ENCODE peak calls at places on chromosomes 13 and 19, in six cellular contexts. One of them, this sample, is unnamed.

GRCh38 chr13:97257800-97258799 is 36.0 kb downstream of the MBNL2 start:
- DNase-seq in left ventricle myocardium inferior: peak
- DNase-seq in thoracic aorta: peak
- DNase-seq in lower leg skin: peak
- DNase-seq in adipocyte: peak
- DNase-seq in cardiac fibroblast: peak
- DNase-seq in this sample: peak

GRCh38 chr19:42010245-42011126 is 16.5 kb upstream of the ATP1A3 start:
- DNase-seq in left ventricle myocardium inferior: no peak
- DNase-seq in thoracic aorta: no peak
- DNase-seq in lower leg skin: no peak
- DNase-seq in adipocyte: peak
- DNase-seq in cardiac fibroblast: peak
- DNase-seq in this sample: no peak

GRCh38 chr13:65292488-65292901 is 1937.6 kb downstream of the PCDH9 start:
- DNase-seq in left ventricle myocardium inferior: no peak
- DNase-seq in thoracic aorta: no peak
- DNase-seq in lower leg skin: no peak
- DNase-seq in adipocyte: peak
- DNase-seq in cardiac fibroblast: peak
- DNase-seq in this sample: no peak

GRCh38 chr19:36847968-36848367 is 2.7 kb upstream of the ZNF345 start:
- DNase-seq in left ventricle myocardium inferior: no peak
- DNase-seq in thoracic aorta: no peak
- DNase-seq in lower leg skin: no peak
- DNase-seq in adipocyte: no peak
- DNase-seq in cardiac fibroblast: no peak
- DNase-seq in this sample: no peak

GRCh38 chr19:778910-779653 is 18.2 kb upstream of the PTBP1 start:
- DNase-seq in left ventricle myocardium inferior: no peak
- DNase-seq in thoracic aorta: no peak
- DNase-seq in lower leg skin: peak
- DNase-seq in adipocyte: peak
- DNase-seq in cardiac fibroblast: peak
- DNase-seq in this sample: no peak

GRCh38 chr13:85798999-85799646 is at the start of gene SLITRK6:
- DNase-seq in left ventricle myocardium inferior: no peak
- DNase-seq in thoracic aorta: no peak
- DNase-seq in lower leg skin: no peak
- DNase-seq in adipocyte: peak
- DNase-seq in cardiac fibroblast: peak
- DNase-seq in this sample: no peak

GRCh38 chr13:26220575-26220974 is 1.5 kb downstream of the RNF6 start:
- DNase-seq in left ventricle myocardium inferior: no peak
- DNase-seq in thoracic aorta: no peak
- DNase-seq in lower leg skin: no peak
- DNase-seq in adipocyte: peak
- DNase-seq in cardiac fibroblast: peak
- DNase-seq in this sample: no peak

GRCh38 chr13:22596157-22596863 is 584.5 kb upstream of the SGCG start:
- DNase-seq in left ventricle myocardium inferior: no peak
- DNase-seq in thoracic aorta: no peak
- DNase-seq in lower leg skin: no peak
- DNase-seq in adipocyte: no peak
- DNase-seq in cardiac fibroblast: no peak
- DNase-seq in this sample: no peak

GRCh38 chr13:114341003-114341777 is 26.9 kb downstream of the CHAMP1 start:
- DNase-seq in left ventricle myocardium inferior: no peak
- DNase-seq in thoracic aorta: no peak
- DNase-seq in lower leg skin: no peak
- DNase-seq in adipocyte: no peak
- DNase-seq in cardiac fibroblast: no peak
- DNase-seq in this sample: no peak

GRCh38 chr13:30107536-30108136 is 199.7 kb downstream of the KATNAL1 start:
- DNase-seq in left ventricle myocardium inferior: no peak
- DNase-seq in thoracic aorta: no peak
- DNase-seq in lower leg skin: no peak
- DNase-seq in adipocyte: peak
- DNase-seq in cardiac fibroblast: no peak
- DNase-seq in this sample: no peak

GRCh38 chr13:30109471-30110135 is 197.7 kb downstream of the KATNAL1 start:
- DNase-seq in left ventricle myocardium inferior: no peak
- DNase-seq in thoracic aorta: no peak
- DNase-seq in lower leg skin: peak
- DNase-seq in adipocyte: no peak
- DNase-seq in cardiac fibroblast: no peak
- DNase-seq in this sample: no peak

GRCh38 chr13:30108216-30108912 is 199.0 kb downstream of the KATNAL1 start:
- DNase-seq in left ventricle myocardium inferior: no peak
- DNase-seq in thoracic aorta: no peak
- DNase-seq in lower leg skin: no peak
- DNase-seq in adipocyte: no peak
- DNase-seq in cardiac fibroblast: no peak
- DNase-seq in this sample: no peak

GRCh38 chr13:30110301-30111070 is 196.9 kb downstream of the KATNAL1 start:
- DNase-seq in left ventricle myocardium inferior: peak
- DNase-seq in thoracic aorta: no peak
- DNase-seq in lower leg skin: no peak
- DNase-seq in adipocyte: no peak
- DNase-seq in cardiac fibroblast: no peak
- DNase-seq in this sample: no peak

GRCh38 chr13:30108913-30109237 is 198.5 kb downstream of the KATNAL1 start:
- DNase-seq in left ventricle myocardium inferior: no peak
- DNase-seq in thoracic aorta: no peak
- DNase-seq in lower leg skin: no peak
- DNase-seq in adipocyte: no peak
- DNase-seq in cardiac fibroblast: no peak
- DNase-seq in this sample: no peak
- H3K4me3 ChIP-seq in left ventricle myocardium inferior: no peak
- H3K4me3 ChIP-seq in thoracic aorta: no peak
- H3K4me3 ChIP-seq in lower leg skin: no peak
- H3K4me3 ChIP-seq in adipocyte: no peak
- H3K4me3 ChIP-seq in cardiac fibroblast: no peak
- H3K4me3 ChIP-seq in this sample: no peak

DNA sequence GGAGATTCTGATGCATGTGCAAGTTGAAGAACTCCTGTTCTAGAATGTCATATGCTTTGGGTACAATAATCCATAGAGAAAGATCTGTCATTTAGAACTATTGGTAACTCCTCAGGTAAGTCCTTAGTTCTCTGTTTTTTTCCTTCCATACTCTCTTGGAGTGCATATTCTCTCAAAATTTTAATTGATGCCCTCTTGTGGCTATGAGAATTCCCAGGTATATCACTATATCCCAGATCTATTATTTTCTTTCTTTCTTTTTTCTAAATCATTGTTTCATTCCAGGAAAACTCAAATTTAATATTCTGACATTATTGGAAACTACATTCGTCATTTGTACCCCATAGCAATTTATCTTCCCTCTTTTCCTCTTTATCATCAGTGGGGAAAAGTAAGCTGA is 485.4 kb downstream of the KLF5 start:
- DNase-seq in left ventricle myocardium inferior: no peak
- DNase-seq in thoracic aorta: no peak
- DNase-seq in lower leg skin: no peak
- DNase-seq in adipocyte: no peak
- DNase-seq in cardiac fibroblast: peak
- DNase-seq in this sample: no peak
- H3K4me3 ChIP-seq in left ventricle myocardium inferior: no peak
- H3K4me3 ChIP-seq in thoracic aorta: no peak
- H3K4me3 ChIP-seq in lower leg skin: no peak
- H3K4me3 ChIP-seq in adipocyte: no peak
- H3K4me3 ChIP-seq in cardiac fibroblast: no peak
- H3K4me3 ChIP-seq in this sample: no peak

GRCh38 chr19:48470856-48471255 is 1.7 kb downstream of the CYTH2 start:
- DNase-seq in left ventricle myocardium inferior: no peak
- DNase-seq in thoracic aorta: no peak
- DNase-seq in lower leg skin: no peak
- DNase-seq in adipocyte: no peak
- DNase-seq in cardiac fibroblast: no peak
- DNase-seq in this sample: no peak
- H3K4me3 ChIP-seq in left ventricle myocardium inferior: peak
- H3K4me3 ChIP-seq in thoracic aorta: no peak
- H3K4me3 ChIP-seq in lower leg skin: no peak
- H3K4me3 ChIP-seq in adipocyte: peak
- H3K4me3 ChIP-seq in cardiac fibroblast: no peak
- H3K4me3 ChIP-seq in this sample: peak

GRCh38 chr19:19460761-19461265 is 54.5 kb downstream of the TSSK6 start:
- DNase-seq in left ventricle myocardium inferior: peak
- DNase-seq in thoracic aorta: no peak
- DNase-seq in lower leg skin: peak
- DNase-seq in adipocyte: no peak
- DNase-seq in cardiac fibroblast: peak
- DNase-seq in this sample: peak

GRCh38 chr19:19460258-19460731 is 54.8 kb downstream of the GATAD2A start:
- DNase-seq in left ventricle myocardium inferior: no peak
- DNase-seq in thoracic aorta: no peak
- DNase-seq in lower leg skin: no peak
- DNase-seq in adipocyte: no peak
- DNase-seq in cardiac fibroblast: no peak
- DNase-seq in this sample: no peak

GRCh38 chr19:19461306-19461670 is 54.1 kb downstream of the TSSK6 start:
- DNase-seq in left ventricle myocardium inferior: no peak
- DNase-seq in thoracic aorta: no peak
- DNase-seq in lower leg skin: no peak
- DNase-seq in adipocyte: no peak
- DNase-seq in cardiac fibroblast: no peak
- DNase-seq in this sample: no peak

GRCh38 chr19:19463348-19464117 is 51.8 kb downstream of the TSSK6 start:
- DNase-seq in left ventricle myocardium inferior: no peak
- DNase-seq in thoracic aorta: no peak
- DNase-seq in lower leg skin: no peak
- DNase-seq in adipocyte: peak
- DNase-seq in cardiac fibroblast: peak
- DNase-seq in this sample: no peak

DNA sequence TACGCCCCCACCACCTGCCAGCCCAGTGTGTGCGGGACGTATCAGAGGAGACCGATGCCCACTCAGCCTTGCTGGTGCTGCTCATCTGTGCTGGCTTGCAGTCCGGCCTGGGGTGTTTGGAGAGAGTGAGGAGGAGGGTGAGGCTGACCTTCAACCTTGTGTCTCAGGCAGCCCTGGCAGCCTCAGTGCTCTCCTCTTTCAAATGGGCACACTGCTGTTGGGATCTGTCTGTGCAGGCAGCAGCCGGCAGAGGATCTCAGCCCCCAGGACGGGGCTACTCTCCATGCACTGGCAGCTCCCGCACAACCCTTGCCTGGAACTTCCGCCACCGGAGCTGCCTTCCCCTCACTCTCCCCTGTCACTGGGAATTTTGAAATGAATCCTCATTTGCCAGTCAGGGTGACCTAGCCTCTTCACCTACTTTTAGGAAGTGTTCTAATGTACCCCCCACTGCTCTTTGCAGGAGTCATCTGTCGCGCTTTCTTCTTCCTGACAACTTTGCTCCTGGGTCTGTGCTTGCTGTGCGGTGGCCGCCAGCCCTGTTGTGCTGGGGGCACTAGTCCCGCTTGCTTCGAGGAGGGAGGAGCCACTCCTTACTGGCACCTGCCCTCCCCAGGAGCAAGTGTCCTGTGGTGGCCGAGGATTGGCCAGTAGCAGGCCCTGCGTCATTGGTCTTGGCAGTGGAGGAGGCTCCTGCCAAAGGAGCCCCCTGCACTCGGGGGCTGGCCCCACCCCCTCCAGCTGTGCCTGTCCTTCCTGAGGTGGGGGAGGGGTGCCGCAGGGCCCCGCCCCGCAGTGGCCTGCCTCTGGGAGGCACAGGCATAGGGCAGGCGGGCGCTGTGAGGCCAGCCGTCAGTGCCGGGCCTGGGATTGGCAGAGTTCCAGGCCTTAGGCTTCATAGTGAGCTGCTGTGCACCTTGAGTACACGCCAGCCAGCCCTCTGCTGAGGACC is 53.4 kb downstream of the TSSK6 start:
- DNase-seq in left ventricle myocardium inferior: peak
- DNase-seq in thoracic aorta: no peak
- DNase-seq in lower leg skin: no peak
- DNase-seq in adipocyte: peak
- DNase-seq in cardiac fibroblast: peak
- DNase-seq in this sample: peak
- H3K4me3 ChIP-seq in left ventricle myocardium inferior: peak
- H3K4me3 ChIP-seq in thoracic aorta: peak
- H3K4me3 ChIP-seq in lower leg skin: no peak
- H3K4me3 ChIP-seq in adipocyte: peak
- H3K4me3 ChIP-seq in cardiac fibroblast: no peak
- H3K4me3 ChIP-seq in this sample: peak

This sample was measured in ascending aorta.